ENCODE peak calls at places on chromosomes 11 and 22, in six cellular contexts. One of them, this sample, is unnamed.
A peak's percentile ranks its signal among the peaks of the same experiment; 100 is the strongest.

GRCh38 chr11:1573077-1573846 is 1.2 kb upstream of the DUSP8 start:
- DNase-seq in RWPE1: no peak
- DNase-seq in iris pigment epithelial cell: no peak
- DNase-seq in AG08395: no peak
- DNase-seq in coronary artery: no peak
- DNase-seq in sigmoid colon: peak; percentile 74
- DNase-seq in this sample: no peak

GRCh38 chr11:67251841-67252240 is 14.4 kb upstream of the GRK2 start:
- DNase-seq in RWPE1: no peak
- DNase-seq in iris pigment epithelial cell: no peak
- DNase-seq in AG08395: no peak
- DNase-seq in coronary artery: no peak
- DNase-seq in sigmoid colon: no peak
- DNase-seq in this sample: no peak

GRCh38 chr11:134883484-134883883 is 471.4 kb upstream of the B3GAT1 start:
- DNase-seq in RWPE1: no peak
- DNase-seq in iris pigment epithelial cell: no peak
- DNase-seq in AG08395: no peak
- DNase-seq in coronary artery: no peak
- DNase-seq in sigmoid colon: no peak
- DNase-seq in this sample: no peak

GRCh38 chr22:32335471-32335870 is 22.2 kb upstream of the RFPL3 start:
- DNase-seq in RWPE1: no peak
- DNase-seq in iris pigment epithelial cell: no peak
- DNase-seq in AG08395: no peak
- DNase-seq in coronary artery: peak; percentile 40
- DNase-seq in sigmoid colon: no peak
- DNase-seq in this sample: no peak

GRCh38 chr11:64971421-64972233 is at the start of gene MAJIN:
- DNase-seq in RWPE1: peak; percentile 60
- DNase-seq in iris pigment epithelial cell: peak; percentile 54
- DNase-seq in AG08395: peak; percentile 92
- DNase-seq in coronary artery: no peak
- DNase-seq in sigmoid colon: peak; percentile 93
- DNase-seq in this sample: peak; percentile 27

GRCh38 chr11:1736447-1736992 is 13.9 kb downstream of the IFITM10 start:
- DNase-seq in RWPE1: no peak
- DNase-seq in iris pigment epithelial cell: no peak
- DNase-seq in AG08395: no peak
- DNase-seq in coronary artery: no peak
- DNase-seq in sigmoid colon: no peak
- DNase-seq in this sample: no peak

GRCh38 chr22:22371031-22371541 is 126.5 kb downstream of the VPREB1 start:
- DNase-seq in RWPE1: no peak
- DNase-seq in iris pigment epithelial cell: no peak
- DNase-seq in AG08395: no peak
- DNase-seq in coronary artery: no peak
- DNase-seq in sigmoid colon: no peak
- DNase-seq in this sample: no peak

GRCh38 chr22:45485271-45485670 is 17.4 kb upstream of the FBLN1 start:
- DNase-seq in RWPE1: no peak
- DNase-seq in iris pigment epithelial cell: peak; percentile 36
- DNase-seq in AG08395: no peak
- DNase-seq in coronary artery: no peak
- DNase-seq in sigmoid colon: no peak
- DNase-seq in this sample: no peak

GRCh38 chr11:3085052-3085451 is 27.8 kb upstream of the CARS1 start:
- DNase-seq in RWPE1: no peak
- DNase-seq in iris pigment epithelial cell: no peak
- DNase-seq in AG08395: no peak
- DNase-seq in coronary artery: no peak
- DNase-seq in sigmoid colon: no peak
- DNase-seq in this sample: no peak

GRCh38 chr22:50640857-50641647 is 13.1 kb upstream of the ARSA start:
- DNase-seq in RWPE1: no peak
- DNase-seq in iris pigment epithelial cell: no peak
- DNase-seq in AG08395: no peak
- DNase-seq in coronary artery: no peak
- DNase-seq in sigmoid colon: no peak
- DNase-seq in this sample: no peak

GRCh38 chr11:1062075-1062820 is 12.4 kb upstream of the MUC2 start:
- DNase-seq in RWPE1: no peak
- DNase-seq in iris pigment epithelial cell: no peak
- DNase-seq in AG08395: no peak
- DNase-seq in coronary artery: no peak
- DNase-seq in sigmoid colon: no peak
- DNase-seq in this sample: no peak

GRCh38 chr11:5486421-5486820 is 2.1 kb upstream of the OR52D1 start:
- DNase-seq in RWPE1: no peak
- DNase-seq in iris pigment epithelial cell: no peak
- DNase-seq in AG08395: no peak
- DNase-seq in coronary artery: no peak
- DNase-seq in sigmoid colon: no peak
- DNase-seq in this sample: no peak

GRCh38 chr11:35304393-35304790 is 115.0 kb downstream of the SLC1A2 start:
- DNase-seq in RWPE1: no peak
- DNase-seq in iris pigment epithelial cell: peak; percentile 74
- DNase-seq in AG08395: peak; percentile 58
- DNase-seq in coronary artery: no peak
- DNase-seq in sigmoid colon: no peak
- DNase-seq in this sample: no peak

GRCh38 chr22:40512426-40513136 is 123.9 kb downstream of the MRTFA start:
- DNase-seq in RWPE1: peak; percentile 76
- DNase-seq in iris pigment epithelial cell: peak; percentile 79
- DNase-seq in AG08395: peak; percentile 88
- DNase-seq in coronary artery: peak; percentile 81
- DNase-seq in sigmoid colon: peak; percentile 78
- DNase-seq in this sample: peak; percentile 82

GRCh38 chr22:26610072-26610958 is 7.5 kb downstream of the CRYBB1 start:
- DNase-seq in RWPE1: peak; percentile 43
- DNase-seq in iris pigment epithelial cell: peak; percentile 67
- DNase-seq in AG08395: peak; percentile 96
- DNase-seq in coronary artery: no peak
- DNase-seq in sigmoid colon: no peak
- DNase-seq in this sample: peak; percentile 87